ENCODE peak calls at places on chromosomes 5 and 9, in nine cellular contexts. T is OCI-LY7, A is neural progenitor cell, G is GM12865, P is WERI-Rb-1, Z is psoas muscle, R is stomach, Q is Caco-2, I is SK-N-SH. X is an unnamed sample.

GRCh38 chr9:131737426-131737825 is 2.5 kb downstream of the RAPGEF1 start:
- DNase-seq in P (no peak), I (no peak), T (no peak), G (peak; percentile 34), R (no peak), A (no peak), Q (no peak), Z (no peak), X (no peak)

GRCh38 chr5:33420946-33421345 is 19.8 kb upstream of the TARS1 start:
- DNase-seq in G (no peak), Q (no peak), R (no peak), T (no peak), I (no peak), Z (no peak), P (no peak), A (no peak), X (no peak)

GRCh38 chr5:167853421-167853820 is 438.0 kb upstream of the WWC1 start:
- DNase-seq in Q (no peak), I (no peak), Z (no peak), G (no peak), T (no peak), A (no peak), R (no peak), P (no peak), X (no peak)

GRCh38 chr5:178895615-178896571 is at the start of gene ZFP2:
- DNase-seq in G (no peak), P (peak; percentile 60), Z (peak; percentile 76), R (peak; percentile 57), A (peak; percentile 85), Q (peak; percentile 71), T (peak; percentile 33), I (peak; percentile 89), X (peak; percentile 83)

GRCh38 chr5:32100903-32101302 is 73.2 kb downstream of the GOLPH3 start:
- DNase-seq in T (no peak), G (no peak), A (no peak), I (no peak), P (no peak), Q (no peak), Z (no peak), R (no peak), X (no peak)

GRCh38 chr5:92979716-92980115 is 601.3 kb downstream of the NR2F1-AS1 start:
- DNase-seq in Z (no peak), T (no peak), A (peak; percentile 85), Q (no peak), P (no peak), R (no peak), G (no peak), I (no peak), X (no peak)

GRCh38 chr9:73441890-73442818 is 290.5 kb downstream of the ANXA1 start:
- DNase-seq in T (no peak), Q (no peak), A (peak; percentile 52), Z (no peak), I (no peak), P (no peak), R (no peak), G (no peak), X (peak; percentile 3)

GRCh38 chr9:93577045-93577939 is 908 bp downstream of the PHF2 start:
- DNase-seq in P (no peak), A (peak; percentile 38), R (peak; percentile 31), I (peak; percentile 84), Z (peak; percentile 76), Q (no peak), T (peak; percentile 49), G (peak; percentile 41), X (no peak)

GRCh38 chr9:77946969-77947368 is 84.6 kb downstream of the GNAQ start:
- DNase-seq in R (peak; percentile 48), Z (no peak), P (no peak), Q (no peak), I (no peak), T (no peak), G (no peak), A (no peak), X (no peak)

GRCh38 chr9:77943053-77943452 is 88.6 kb downstream of the GNAQ start:
- DNase-seq in I (no peak), Q (no peak), R (no peak), T (no peak), G (no peak), A (no peak), P (no peak), Z (no peak), X (no peak)

GRCh38 chr9:77939149-77939668 is 92.4 kb downstream of the GNAQ start:
- DNase-seq in T (no peak), Z (no peak), R (no peak), A (no peak), Q (no peak), P (no peak), G (no peak), I (no peak), X (no peak)

GRCh38 chr9:77945798-77946197 is 85.8 kb downstream of the GNAQ start:
- DNase-seq in A (no peak), I (no peak), R (no peak), Z (no peak), P (no peak), T (no peak), Q (no peak), G (no peak), X (no peak)

GRCh38 chr9:77944556-77945261 is 86.9 kb downstream of the GNAQ start:
- DNase-seq in P (no peak), I (no peak), G (no peak), A (peak; percentile 41), R (no peak), Z (no peak), Q (peak; percentile 42), T (no peak), X (no peak)
- TF ChIP-seq CTCF in P (no peak), I (no peak), G (no peak), A (peak; percentile 37), R (no peak), Z (no peak), Q (no peak), T (no peak), X (no peak)

DNA sequence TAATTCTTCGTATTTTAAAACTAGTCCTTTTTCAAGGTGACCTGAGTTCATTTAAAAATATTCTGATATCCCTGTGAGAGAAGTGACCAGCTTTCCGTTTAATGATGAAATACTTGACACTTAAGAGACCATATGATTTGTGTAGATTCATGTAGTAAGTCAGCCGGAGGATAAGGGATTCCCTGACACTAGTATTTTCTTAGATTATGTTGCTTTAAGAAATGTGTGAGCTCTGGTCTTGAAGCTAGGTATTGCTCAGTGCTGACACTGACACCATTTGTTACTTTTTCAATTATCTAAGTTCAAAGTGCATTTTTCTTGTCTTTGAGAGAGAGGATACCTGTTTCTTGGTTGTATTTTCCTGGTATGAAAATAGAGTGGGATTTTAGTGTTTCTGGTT is 4.2 kb downstream of the NIPBL start:
- DNase-seq in P (no peak), Z (no peak), A (no peak), I (no peak), T (peak; percentile 11), Q (no peak), R (no peak), G (no peak), X (no peak)
- H3K4me3 ChIP-seq in P (no peak overlapping the region), Z (peak overlapping the region; percentile 28), A (peak overlapping the region; percentile 95), I (no peak overlapping the region), T (peak overlapping the region; percentile 21), Q (no peak overlapping the region), R (no peak overlapping the region), G (peak overlapping the region; percentile 1), X (no peak overlapping the region)

GRCh38 chr9:20684865-20685696 is 1.0 kb downstream of the FOCAD start:
- DNase-seq in R (no peak), Q (no peak), G (peak; percentile 13), A (no peak), I (no peak), T (no peak), P (no peak), Z (no peak), X (peak; percentile 60)

GRCh38 chr9:20681467-20681866 is 2.6 kb upstream of the FOCAD start:
- DNase-seq in I (no peak), Q (no peak), A (no peak), R (no peak), G (no peak), P (no peak), Z (no peak), T (no peak), X (no peak)

GRCh38 chr9:20685769-20686168 is 1.7 kb downstream of the FOCAD start:
- DNase-seq in P (no peak), I (no peak), T (no peak), Q (no peak), A (no peak), G (no peak), Z (no peak), R (no peak), X (no peak)

GRCh38 chr9:20683351-20684034 is 566 bp upstream of the FOCAD start:
- DNase-seq in P (no peak), T (peak; percentile 36), I (peak; percentile 45), Q (no peak), Z (peak; percentile 77), R (peak; percentile 31), G (peak; percentile 23), A (peak; percentile 27), X (peak; percentile 86)

DNA sequence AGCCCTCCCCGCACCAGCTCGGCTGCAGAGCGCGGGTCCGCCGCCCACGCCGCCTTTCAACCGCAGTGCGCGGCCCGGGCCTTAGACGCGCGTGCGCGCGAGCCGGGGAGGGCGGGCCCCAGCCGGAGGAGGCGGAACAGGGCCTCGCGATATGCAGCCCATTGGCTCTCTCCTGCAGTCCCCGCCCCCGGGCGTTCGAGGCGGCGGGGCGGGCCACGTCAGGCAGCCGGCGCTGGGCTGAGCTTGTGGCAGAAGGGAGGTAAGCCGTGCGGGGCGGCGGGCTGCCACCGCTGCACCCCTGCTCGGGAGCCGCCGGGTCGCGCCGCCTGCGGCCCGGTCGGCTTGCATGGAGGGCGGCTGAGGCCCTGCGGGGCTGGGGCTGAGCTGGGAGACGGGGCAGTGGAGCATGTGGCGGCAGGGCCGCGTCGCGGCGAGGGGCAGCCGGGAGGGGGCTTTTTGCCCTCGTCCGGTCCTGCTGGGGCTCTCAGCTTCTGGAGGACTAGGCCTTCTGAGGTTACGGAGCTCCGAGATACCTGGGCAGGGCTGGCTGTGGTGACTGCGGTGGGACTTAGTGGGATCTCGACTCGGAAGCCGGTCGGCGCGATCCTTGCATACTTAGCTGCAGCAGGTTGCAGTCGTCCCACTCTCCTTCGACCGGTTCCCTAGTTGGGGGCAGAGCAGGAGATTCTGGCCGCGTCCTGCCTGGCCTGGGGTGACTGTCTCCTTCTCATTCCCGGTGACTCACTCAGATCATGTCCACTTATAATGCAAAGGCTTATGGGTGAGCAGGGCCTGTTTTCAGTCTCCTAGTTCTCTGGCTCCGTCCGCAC is at the start of gene FOCAD:
- DNase-seq in T (peak; percentile 95), A (peak; percentile 99), R (peak; percentile 98), G (peak; percentile 97), P (peak; percentile 97), I (peak; percentile 98), Z (peak; percentile 98), Q (peak; percentile 93), X (peak; percentile 99)
- TF ChIP-seq CTCF in T (no peak), A (peak; percentile 8), R (no peak), G (no peak), P (no peak), I (no peak), Z (no peak), Q (no peak), X (no peak)

DNA sequence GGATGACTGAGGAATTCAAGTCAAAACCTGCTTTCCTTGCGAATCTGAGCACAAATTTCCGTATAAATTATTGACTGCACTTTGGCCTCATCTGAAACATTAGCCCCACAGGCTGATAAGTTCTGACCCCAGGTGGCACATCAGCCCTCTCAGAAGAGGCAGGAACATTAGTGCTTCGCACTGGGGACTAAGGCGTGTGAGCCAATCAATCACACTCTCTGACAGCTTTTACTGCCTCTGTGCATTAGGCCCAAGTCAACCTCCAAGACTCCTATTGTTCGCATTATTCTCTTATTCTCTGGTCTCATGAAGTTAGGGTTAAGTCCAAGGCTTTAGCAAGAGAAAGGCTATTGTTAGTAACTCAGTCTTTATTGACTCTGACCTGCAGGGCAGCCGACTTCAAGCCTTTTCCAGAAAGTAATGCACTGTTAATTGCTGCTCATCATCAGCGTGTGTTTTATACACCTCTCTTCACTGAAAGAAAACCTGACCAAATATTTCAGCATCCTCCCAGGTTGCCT is 84.1 kb downstream of the ZNF608 start:
- DNase-seq in G (no peak), A (peak; percentile 62), R (no peak), Z (no peak), I (no peak), Q (peak; percentile 86), P (peak; percentile 77), T (peak; percentile 60), X (no peak)
- H3K4me3 ChIP-seq in G (no peak overlapping the region), A (peak overlapping the region; percentile 41), R (no peak overlapping the region), Z (no peak overlapping the region), I (no peak overlapping the region), Q (no peak overlapping the region), P (no peak overlapping the region), T (no peak overlapping the region), X (no peak overlapping the region)

X was measured in foreskin fibroblast.